ENCODE peak calls at places on chromosome 21, in five cellular contexts. One of them, this sample, is unnamed. For H3K4me1, the result is how much of the 10 kb centered on the place peaks cover.

GRCh38 chr21:25837545-25838263 is 102.9 kb downstream of the GABPA start:
- DNase-seq in thyroid gland: no peak
- DNase-seq in breast epithelium: no peak
- DNase-seq in A549: no peak
- DNase-seq in body of pancreas: no peak
- DNase-seq in this sample: no peak

GRCh38 chr21:45887121-45887611 is 94.4 kb upstream of the COL6A1 start:
- DNase-seq in thyroid gland: no peak
- DNase-seq in breast epithelium: peak
- DNase-seq in A549: no peak
- DNase-seq in body of pancreas: no peak
- DNase-seq in this sample: no peak

GRCh38 chr21:29323189-29323588 is 24.5 kb downstream of the BACH1 start:
- DNase-seq in thyroid gland: no peak
- DNase-seq in breast epithelium: no peak
- DNase-seq in A549: no peak
- DNase-seq in body of pancreas: no peak
- DNase-seq in this sample: no peak

GRCh38 chr21:30199989-30200388 is 15.9 kb downstream of the CLDN8 start:
- DNase-seq in thyroid gland: no peak
- DNase-seq in breast epithelium: no peak
- DNase-seq in A549: no peak
- DNase-seq in body of pancreas: no peak
- DNase-seq in this sample: no peak

GRCh38 chr21:37389456-37389855 is 22.9 kb downstream of the DYRK1A start:
- DNase-seq in thyroid gland: no peak
- DNase-seq in breast epithelium: no peak
- DNase-seq in A549: no peak
- DNase-seq in body of pancreas: no peak
- DNase-seq in this sample: no peak

GRCh38 chr21:43767980-43768867 is 7.9 kb downstream of the CSTB start:
- DNase-seq in thyroid gland: peak
- DNase-seq in breast epithelium: no peak
- DNase-seq in A549: peak
- DNase-seq in body of pancreas: peak
- DNase-seq in this sample: no peak

GRCh38 chr21:46111857-46112730 is 14.2 kb downstream of the COL6A2 start:
- DNase-seq in thyroid gland: peak
- DNase-seq in breast epithelium: peak
- DNase-seq in A549: no peak
- DNase-seq in body of pancreas: peak
- DNase-seq in this sample: peak

GRCh38 chr21:28392436-28392835 is 600.2 kb downstream of the LTN1 start:
- DNase-seq in thyroid gland: no peak
- DNase-seq in breast epithelium: no peak
- DNase-seq in A549: no peak
- DNase-seq in body of pancreas: no peak
- DNase-seq in this sample: no peak

GRCh38 chr21:42975886-42976608 is 1.7 kb downstream of the PKNOX1 start:
- DNase-seq in thyroid gland: no peak
- DNase-seq in breast epithelium: no peak
- DNase-seq in A549: no peak
- DNase-seq in body of pancreas: no peak
- DNase-seq in this sample: no peak

GRCh38 chr21:16608209-16608830 is 878.5 kb downstream of the USP25 start:
- DNase-seq in thyroid gland: no peak
- DNase-seq in breast epithelium: no peak
- DNase-seq in A549: peak
- DNase-seq in body of pancreas: no peak
- DNase-seq in this sample: no peak

GRCh38 chr21:38234395-38235142 is 22.2 kb upstream of the KCNJ15 start:
- DNase-seq in thyroid gland: peak
- DNase-seq in breast epithelium: peak
- DNase-seq in A549: no peak
- DNase-seq in body of pancreas: peak
- DNase-seq in this sample: no peak

GRCh38 chr21:25342811-25343210 is 264.5 kb downstream of the MRPL39 start:
- DNase-seq in thyroid gland: no peak
- DNase-seq in breast epithelium: no peak
- DNase-seq in A549: no peak
- DNase-seq in body of pancreas: no peak
- DNase-seq in this sample: no peak

GRCh38 chr21:23452384-23453083 is 2154.7 kb downstream of the MRPL39 start:
- DNase-seq in thyroid gland: no peak
- DNase-seq in breast epithelium: no peak
- DNase-seq in A549: no peak
- DNase-seq in body of pancreas: peak
- DNase-seq in this sample: no peak

DNA sequence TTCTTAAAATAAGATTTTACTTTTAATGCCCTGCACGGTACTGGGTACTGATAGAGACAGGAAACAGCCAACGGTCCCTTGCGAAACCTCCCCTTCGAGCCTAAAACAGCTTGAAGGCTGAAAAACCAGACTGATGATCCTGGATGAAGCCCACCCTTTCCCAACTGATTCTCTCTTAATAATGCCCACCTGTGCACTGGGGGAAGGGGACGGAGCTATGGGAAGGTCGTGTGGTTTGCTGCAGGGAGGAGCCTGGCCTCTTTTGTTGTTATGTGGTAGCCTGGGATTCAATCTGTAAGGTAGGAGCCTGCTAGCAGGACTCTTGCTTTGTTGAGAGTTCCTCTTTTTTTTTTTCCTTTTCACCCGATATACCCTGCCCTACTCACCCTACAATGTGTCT is 25.6 kb downstream of the SAMSN1 start:
- DNase-seq in thyroid gland: no peak
- DNase-seq in breast epithelium: no peak
- DNase-seq in A549: no peak
- DNase-seq in body of pancreas: no peak
- DNase-seq in this sample: peak
- H3K4me1 ChIP-seq in thyroid gland: under half
- H3K4me1 ChIP-seq in breast epithelium: under half
- H3K4me1 ChIP-seq in A549: under half
- H3K4me1 ChIP-seq in body of pancreas: under half
- H3K4me1 ChIP-seq in this sample: under half

GRCh38 chr21:34615487-34615814 is 538 bp upstream of the RCAN1 start:
- DNase-seq in thyroid gland: no peak
- DNase-seq in breast epithelium: no peak
- DNase-seq in A549: no peak
- DNase-seq in body of pancreas: no peak
- DNase-seq in this sample: no peak

GRCh38 chr21:34613679-34614442 is 1.1 kb downstream of the RCAN1 start:
- DNase-seq in thyroid gland: no peak
- DNase-seq in breast epithelium: no peak
- DNase-seq in A549: no peak
- DNase-seq in body of pancreas: peak
- DNase-seq in this sample: no peak

GRCh38 chr21:34612557-34612956 is 2.4 kb downstream of the RCAN1 start:
- DNase-seq in thyroid gland: no peak
- DNase-seq in breast epithelium: no peak
- DNase-seq in A549: no peak
- DNase-seq in body of pancreas: peak
- DNase-seq in this sample: no peak

GRCh38 chr21:34614443-34614692 is 545 bp downstream of the RCAN1 start:
- DNase-seq in thyroid gland: no peak
- DNase-seq in breast epithelium: no peak
- DNase-seq in A549: no peak
- DNase-seq in body of pancreas: no peak
- DNase-seq in this sample: no peak

GRCh38 chr21:34614693-34615486 is at the start of gene RCAN1:
- DNase-seq in thyroid gland: peak
- DNase-seq in breast epithelium: peak
- DNase-seq in A549: peak
- DNase-seq in body of pancreas: peak
- DNase-seq in this sample: peak
- TF ChIP-seq POLR2A in thyroid gland: no peak
- TF ChIP-seq POLR2A in breast epithelium: no peak
- TF ChIP-seq POLR2A in A549: no peak
- TF ChIP-seq POLR2A in body of pancreas: no peak
- TF ChIP-seq POLR2A in this sample: peak

GRCh38 chr21:44874497-44875331 is 1.2 kb upstream of the PTTG1IP start:
- DNase-seq in thyroid gland: peak
- DNase-seq in breast epithelium: peak
- DNase-seq in A549: no peak
- DNase-seq in body of pancreas: peak
- DNase-seq in this sample: peak

GRCh38 chr21:44872568-44873355 is 728 bp downstream of the PTTG1IP start:
- DNase-seq in thyroid gland: peak
- DNase-seq in breast epithelium: peak
- DNase-seq in A549: no peak
- DNase-seq in body of pancreas: peak
- DNase-seq in this sample: peak

GRCh38 chr21:44875341-44875740 is 1.9 kb upstream of the PTTG1IP start:
- DNase-seq in thyroid gland: no peak
- DNase-seq in breast epithelium: no peak
- DNase-seq in A549: peak
- DNase-seq in body of pancreas: no peak
- DNase-seq in this sample: no peak

GRCh38 chr21:44873356-44874239 is at the start of gene PTTG1IP:
- DNase-seq in thyroid gland: peak
- DNase-seq in breast epithelium: peak
- DNase-seq in A549: peak
- DNase-seq in body of pancreas: peak
- DNase-seq in this sample: peak

GRCh38 chr21:44874240-44874496 is 678 bp upstream of the PTTG1IP start:
- DNase-seq in thyroid gland: no peak
- DNase-seq in breast epithelium: no peak
- DNase-seq in A549: no peak
- DNase-seq in body of pancreas: no peak
- DNase-seq in this sample: no peak
- H3K27ac ChIP-seq in thyroid gland: peak
- H3K27ac ChIP-seq in breast epithelium: peak
- H3K27ac ChIP-seq in A549: peak
- H3K27ac ChIP-seq in body of pancreas: peak
- H3K27ac ChIP-seq in this sample: peak

GRCh38 chr21:41313765-41314164 is 2.8 kb upstream of the FAM3B start:
- DNase-seq in thyroid gland: no peak
- DNase-seq in breast epithelium: no peak
- DNase-seq in A549: no peak
- DNase-seq in body of pancreas: no peak
- DNase-seq in this sample: no peak
- H3K4me1 ChIP-seq in thyroid gland: under half
- H3K4me1 ChIP-seq in breast epithelium: under half
- H3K4me1 ChIP-seq in A549: under half
- H3K4me1 ChIP-seq in body of pancreas: under half
- H3K4me1 ChIP-seq in this sample: under half

GRCh38 chr21:41858466-41859296 is 20.5 kb downstream of the PRDM15 start:
- DNase-seq in thyroid gland: no peak
- DNase-seq in breast epithelium: no peak
- DNase-seq in A549: no peak
- DNase-seq in body of pancreas: no peak
- DNase-seq in this sample: no peak
- TF ChIP-seq POLR2A in thyroid gland: no peak
- TF ChIP-seq POLR2A in breast epithelium: no peak
- TF ChIP-seq POLR2A in A549: no peak
- TF ChIP-seq POLR2A in body of pancreas: no peak
- TF ChIP-seq POLR2A in this sample: no peak

DNA sequence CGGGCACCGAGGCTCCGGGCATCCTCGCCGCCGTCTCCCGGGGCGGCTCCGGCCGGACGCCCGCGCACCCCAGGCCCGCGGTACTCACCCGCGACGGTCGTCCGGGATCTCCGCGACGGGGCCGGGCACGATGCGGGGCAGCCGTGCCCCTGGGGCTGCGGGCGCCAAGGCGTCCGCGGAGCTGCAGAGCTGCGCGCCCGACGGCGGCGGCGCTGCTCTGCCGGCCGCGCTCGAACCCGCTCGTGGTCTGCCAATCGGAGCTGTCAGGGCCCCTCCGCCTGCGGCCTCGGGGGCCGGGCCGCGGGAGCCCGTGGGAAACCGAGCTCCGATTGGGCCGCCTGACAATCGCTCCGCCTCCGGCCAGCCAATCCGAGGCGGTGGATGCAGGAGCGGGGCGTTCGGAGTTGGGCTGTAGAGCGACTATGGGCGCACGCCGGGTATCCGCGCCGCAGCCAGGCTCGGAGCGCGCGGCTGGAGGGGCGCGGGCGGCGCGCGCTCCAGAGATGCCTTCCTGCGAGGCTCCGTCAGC is 100.6 kb upstream of the SOD1 start:
- DNase-seq in thyroid gland: peak
- DNase-seq in breast epithelium: peak
- DNase-seq in A549: peak
- DNase-seq in body of pancreas: peak
- DNase-seq in this sample: peak
- H3K27ac ChIP-seq in thyroid gland: no peak
- H3K27ac ChIP-seq in breast epithelium: no peak
- H3K27ac ChIP-seq in A549: peak
- H3K27ac ChIP-seq in body of pancreas: no peak
- H3K27ac ChIP-seq in this sample: peak

GRCh38 chr21:17780539-17780938 is 38.6 kb downstream of the C21orf91 start:
- DNase-seq in thyroid gland: no peak
- DNase-seq in breast epithelium: no peak
- DNase-seq in A549: no peak
- DNase-seq in body of pancreas: no peak
- DNase-seq in this sample: no peak
- H3K4me1 ChIP-seq in thyroid gland: under half
- H3K4me1 ChIP-seq in breast epithelium: under half
- H3K4me1 ChIP-seq in A549: under half
- H3K4me1 ChIP-seq in body of pancreas: under half
- H3K4me1 ChIP-seq in this sample: under half

This sample was measured in Peyer's patch.